ENCODE peak calls at places on chromosomes 1 and 21, in four cellular contexts. N is left ventricle myocardium inferior, U is coronary artery, Y is AG09309. M is an unnamed sample.

GRCh38 chr21:27422435-27422834 is 455.5 kb upstream of the ADAMTS5 start:
- DNase-seq in Y (peak), N (no peak), U (no peak), M (no peak)

GRCh38 chr1:156582388-156583022 is 3.0 kb downstream of the TTC24 start:
- DNase-seq in N (no peak), U (no peak), Y (no peak), M (no peak)

GRCh38 chr1:115753371-115753770 is 15.1 kb downstream of the CASQ2 start:
- DNase-seq in U (no peak), Y (no peak), N (no peak), M (no peak)

GRCh38 chr1:22654692-22655091 is 1.7 kb downstream of the C1QB start:
- DNase-seq in Y (no peak), U (no peak), N (no peak), M (no peak)

GRCh38 chr1:3207217-3207848 is 138.3 kb downstream of the PRDM16 start:
- DNase-seq in Y (no peak), U (no peak), N (no peak), M (no peak)

GRCh38 chr1:94807742-94808491 is 12.2 kb upstream of the SLC44A3 start:
- DNase-seq in U (no peak), N (no peak), Y (no peak), M (no peak)

GRCh38 chr1:70331962-70332361 is 22.6 kb downstream of the ANKRD13C start:
- DNase-seq in Y (no peak), U (no peak), N (no peak), M (no peak)

GRCh38 chr1:167342846-167343245 is 122.2 kb downstream of the POU2F1 start:
- DNase-seq in Y (no peak), U (no peak), N (no peak), M (peak)

GRCh38 chr1:30514945-30515344 is 208.4 kb downstream of the MATN1 start:
- DNase-seq in U (peak), N (no peak), Y (no peak), M (no peak)

DNA sequence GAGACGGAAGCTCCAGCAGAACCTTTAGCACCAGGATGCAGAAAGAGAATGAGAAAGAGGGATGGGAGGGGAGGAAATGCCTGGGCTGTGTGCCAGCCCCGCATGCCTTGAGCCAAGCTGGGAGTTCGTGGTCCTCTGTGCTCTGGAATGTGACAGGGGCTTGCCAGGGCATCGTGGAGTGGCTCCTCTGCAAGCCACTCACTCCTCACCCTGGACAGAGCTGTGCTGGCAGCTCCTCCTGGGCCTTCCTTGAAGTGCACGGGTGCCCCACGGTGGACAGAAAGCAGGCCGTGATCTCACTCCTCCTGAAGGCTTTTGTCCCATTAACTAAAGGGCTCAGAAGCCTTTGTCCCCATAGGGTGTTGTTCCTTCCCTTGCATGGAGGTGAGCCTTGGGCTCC is 34.8 kb upstream of the PRELP start:
- DNase-seq in Y (peak), N (peak), U (peak), M (peak)
- TF ChIP-seq CTCF in Y (peak), N (peak), U (peak), M (peak)

GRCh38 chr1:15616704-15617172 is 520 bp upstream of the DDI2 start:
- DNase-seq in N (no peak), Y (no peak), U (no peak), M (peak)

GRCh38 chr1:15617173-15617873 is at the start of gene DDI2:
- DNase-seq in Y (peak), U (peak), N (peak), M (peak)

GRCh38 chr1:15620155-15620545 is 2.9 kb downstream of the DDI2 start:
- DNase-seq in N (no peak), U (no peak), Y (no peak), M (no peak)

GRCh38 chr1:15617874-15618684 is 821 bp downstream of the DDI2 start:
- DNase-seq in N (peak), U (no peak), Y (no peak), M (peak)

GRCh38 chr1:15618685-15619525 is 1.6 kb downstream of the DDI2 start:
- DNase-seq in U (no peak), Y (peak), N (no peak), M (no peak)
- TF ChIP-seq CTCF in U (no peak), Y (no peak), N (no peak), M (no peak)

GRCh38 chr1:153679337-153680119 is 1.0 kb downstream of the NPR1 start:
- DNase-seq in N (peak), Y (no peak), U (no peak), M (peak)

GRCh38 chr1:153680120-153680403 is 1.6 kb downstream of the NPR1 start:
- DNase-seq in N (no peak), Y (no peak), U (no peak), M (no peak)

GRCh38 chr1:153682730-153683129 is 4.2 kb downstream of the NPR1 start:
- DNase-seq in Y (no peak), N (no peak), U (no peak), M (no peak)

GRCh38 chr1:153678519-153679336 is at the start of gene NPR1:
- DNase-seq in U (peak), N (peak), Y (no peak), M (peak)

DNA sequence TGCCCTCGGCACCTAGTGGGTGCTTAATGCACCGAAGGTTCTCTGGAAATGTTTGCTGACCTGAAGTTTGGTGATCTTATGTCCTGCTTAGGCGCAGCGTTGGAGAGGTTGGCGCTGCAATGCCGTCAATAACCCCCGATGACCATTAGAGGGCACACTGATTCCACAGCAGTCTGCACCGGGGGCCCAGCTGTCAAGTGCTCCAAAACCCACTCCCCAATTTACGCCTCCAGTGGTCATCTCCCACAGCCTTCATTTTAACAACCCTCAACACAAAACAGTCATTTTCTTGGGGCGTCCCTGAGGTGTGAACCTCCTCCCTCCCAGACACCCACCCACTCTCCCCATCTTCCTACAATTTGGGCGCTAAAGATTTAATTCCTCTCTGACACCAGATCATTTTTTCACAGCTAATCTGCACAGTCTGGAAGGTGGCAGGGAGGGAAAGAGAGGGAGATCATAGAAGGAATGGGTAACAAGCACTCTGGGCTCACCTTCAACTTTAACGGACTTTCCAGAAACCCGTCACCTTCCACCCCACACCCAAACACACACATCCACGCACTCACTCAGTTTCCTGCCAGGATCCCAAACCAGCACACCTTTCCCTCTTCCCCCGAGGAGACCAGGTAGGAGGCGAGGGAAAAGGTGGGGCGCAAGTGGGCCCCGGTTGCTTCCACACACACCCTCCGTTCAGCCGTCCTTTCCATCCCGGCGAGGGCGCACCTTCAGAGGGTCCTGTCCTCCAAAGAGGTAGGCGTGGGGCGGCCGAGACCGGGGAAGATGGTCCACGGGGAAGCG is 570 bp upstream of the NPR1 start:
- DNase-seq in N (peak), Y (no peak), U (no peak), M (peak)
- TF ChIP-seq CTCF in N (peak), Y (peak), U (peak), M (peak)

DNA sequence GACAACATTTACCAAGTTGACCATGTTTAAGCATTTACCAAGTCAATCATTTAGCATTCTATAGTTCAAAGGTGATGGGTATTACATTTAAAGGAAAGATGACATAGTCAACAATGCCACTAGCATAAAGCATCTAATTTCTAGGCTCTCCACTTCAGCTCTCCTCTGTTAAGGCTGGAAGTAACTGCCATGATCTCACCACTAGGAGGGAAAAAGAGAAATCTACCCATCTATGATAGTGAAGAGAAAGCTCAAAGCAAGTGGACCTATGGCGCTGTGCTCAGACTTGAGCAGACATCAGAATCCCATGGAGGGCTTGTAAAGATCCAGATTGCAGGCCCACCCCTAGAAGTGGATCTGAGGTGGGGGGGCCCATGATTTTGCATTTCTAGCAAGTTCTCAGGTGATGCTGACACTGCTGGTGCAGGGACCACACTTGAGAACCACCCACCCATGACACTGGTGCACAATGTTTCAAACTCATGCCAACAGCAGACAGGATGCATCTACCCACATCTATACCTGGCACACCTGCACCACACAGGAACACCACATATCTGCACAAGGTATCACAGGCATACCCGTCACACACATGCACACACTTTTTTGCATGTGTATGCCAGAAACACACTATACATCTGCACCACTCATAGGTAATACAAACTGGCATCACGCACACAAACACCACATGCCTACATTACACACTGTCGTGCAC is 392.9 kb upstream of the RUNX1 start:
- DNase-seq in N (no peak), Y (no peak), U (no peak), M (no peak)
- TF ChIP-seq CTCF in N (no peak), Y (no peak), U (no peak), M (no peak)

GRCh38 chr21:43774163-43774562 is 1.9 kb downstream of the CSTB start:
- DNase-seq in U (no peak), N (no peak), Y (no peak), M (no peak)
- TF ChIP-seq CTCF in U (no peak), N (no peak), Y (no peak), M (no peak)

DNA sequence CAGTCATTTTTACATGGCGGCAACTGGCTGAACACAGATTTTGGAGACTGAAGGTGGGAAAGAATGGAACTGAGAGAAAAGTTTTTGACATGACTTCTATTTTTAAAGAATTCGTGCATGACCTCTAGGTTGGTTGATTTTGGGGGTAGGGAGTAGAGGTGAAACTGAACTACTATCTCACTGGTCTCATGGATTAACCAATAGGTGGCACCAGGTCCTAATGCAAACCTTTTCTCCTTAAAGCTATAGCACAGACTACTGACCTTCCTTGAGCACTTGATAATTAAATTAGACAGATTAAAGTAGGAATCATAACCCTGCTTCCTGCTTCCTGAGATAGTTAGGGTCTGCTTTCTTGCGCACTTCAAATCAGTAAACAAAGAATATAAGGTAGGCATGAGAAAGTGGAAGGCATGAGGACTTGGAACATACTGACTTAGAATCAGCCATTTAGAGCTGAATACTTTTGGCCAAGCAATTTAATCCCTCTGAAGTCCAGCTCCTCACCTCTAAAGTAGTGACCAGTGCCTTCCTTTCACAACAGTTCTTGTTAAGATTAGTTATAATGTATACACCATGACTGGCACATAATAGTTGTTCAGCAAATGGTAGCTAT is 206.0 kb downstream of the CENPF start:
- DNase-seq in N (no peak), Y (no peak), U (no peak), M (no peak)
- TF ChIP-seq CTCF in N (peak), Y (peak), U (no peak), M (peak)

DNA sequence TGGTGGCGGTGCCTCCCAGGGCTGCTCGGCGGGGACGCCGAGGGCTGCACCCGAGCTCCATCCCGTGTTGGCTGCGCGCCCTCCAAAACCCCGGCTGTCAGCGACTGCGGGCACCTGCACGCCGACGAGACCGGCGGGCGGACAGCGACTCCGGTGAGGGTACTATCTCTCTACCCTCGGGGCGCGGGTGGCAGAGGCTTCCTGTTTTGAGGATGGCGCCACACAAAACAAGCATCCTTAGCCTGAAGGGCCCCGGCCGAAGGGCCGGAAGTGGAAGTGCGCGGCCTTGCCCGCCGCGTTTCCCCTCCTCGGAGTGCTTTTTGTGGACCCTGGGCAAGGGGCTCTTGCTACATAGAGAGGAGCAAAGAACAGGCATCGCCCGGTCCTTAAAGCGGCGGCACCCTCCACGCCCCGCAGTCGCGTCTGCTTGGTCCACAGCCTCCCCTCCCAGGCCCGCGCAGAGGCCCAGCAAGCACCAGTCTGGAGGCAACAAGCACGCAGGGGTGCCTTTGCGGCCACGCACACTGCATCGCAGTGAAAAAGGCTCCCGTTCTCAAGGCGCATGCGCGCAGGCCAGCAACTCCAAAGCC is 560 bp upstream of the COQ8A start:
- DNase-seq in N (peak), U (peak), Y (no peak), M (no peak)
- TF ChIP-seq CTCF in N (no peak), U (no peak), Y (no peak), M (no peak)

GRCh38 chr1:211775208-211775607 is 55.4 kb downstream of the LPGAT1 start:
- DNase-seq in Y (no peak), N (no peak), U (no peak), M (no peak)
- TF ChIP-seq CTCF in Y (no peak), N (no peak), U (no peak), M (no peak)